ENCODE peak calls at places on chromosomes 2 and 18, in five cellular contexts. One of them, this sample, is unnamed. For H3K4me1, the result is how much of the 10 kb centered on the place peaks cover.

GRCh38 chr2:158006961-158007664 is 94.6 kb upstream of the UPP2 start:
- DNase-seq in vagina: no peak
- DNase-seq in psoas muscle: no peak
- DNase-seq in BE2C: no peak
- DNase-seq in HepG2: no peak
- DNase-seq in this sample: no peak

GRCh38 chr2:225276207-225276606 is 123.3 kb upstream of the NYAP2 start:
- DNase-seq in vagina: no peak
- DNase-seq in psoas muscle: no peak
- DNase-seq in BE2C: no peak
- DNase-seq in HepG2: no peak
- DNase-seq in this sample: no peak

GRCh38 chr2:173066887-173067676 is 8.6 kb upstream of the MAP3K20 start:
- DNase-seq in vagina: no peak
- DNase-seq in psoas muscle: no peak
- DNase-seq in BE2C: no peak
- DNase-seq in HepG2: no peak
- DNase-seq in this sample: no peak

GRCh38 chr18:67864677-67865340 is 348.3 kb upstream of the DSEL start:
- DNase-seq in vagina: no peak
- DNase-seq in psoas muscle: no peak
- DNase-seq in BE2C: no peak
- DNase-seq in HepG2: no peak
- DNase-seq in this sample: no peak

GRCh38 chr2:177622516-177622915 is 229.9 kb downstream of the AGPS start:
- DNase-seq in vagina: no peak
- DNase-seq in psoas muscle: no peak
- DNase-seq in BE2C: no peak
- DNase-seq in HepG2: peak
- DNase-seq in this sample: no peak

GRCh38 chr2:140275427-140275826 is 1495.2 kb upstream of the NXPH2 start:
- DNase-seq in vagina: no peak
- DNase-seq in psoas muscle: no peak
- DNase-seq in BE2C: no peak
- DNase-seq in HepG2: no peak
- DNase-seq in this sample: no peak

GRCh38 chr2:63050186-63050915 is at the start of gene OTX1:
- DNase-seq in vagina: no peak
- DNase-seq in psoas muscle: peak
- DNase-seq in BE2C: no peak
- DNase-seq in HepG2: peak
- DNase-seq in this sample: peak

GRCh38 chr2:217421834-217422233 is 562.0 kb upstream of the TNP1 start:
- DNase-seq in vagina: no peak
- DNase-seq in psoas muscle: no peak
- DNase-seq in BE2C: no peak
- DNase-seq in HepG2: no peak
- DNase-seq in this sample: no peak

GRCh38 chr2:104620840-104621239 is 233.1 kb upstream of the POU3F3 start:
- DNase-seq in vagina: no peak
- DNase-seq in psoas muscle: no peak
- DNase-seq in BE2C: no peak
- DNase-seq in HepG2: no peak
- DNase-seq in this sample: no peak

GRCh38 chr2:55119711-55120487 is 69.6 kb upstream of the RTN4 start:
- DNase-seq in vagina: no peak
- DNase-seq in psoas muscle: no peak
- DNase-seq in BE2C: no peak
- DNase-seq in HepG2: no peak
- DNase-seq in this sample: no peak

GRCh38 chr2:100929142-100929541 is 72.9 kb upstream of the RPL31 start:
- DNase-seq in vagina: no peak
- DNase-seq in psoas muscle: no peak
- DNase-seq in BE2C: no peak
- DNase-seq in HepG2: no peak
- DNase-seq in this sample: no peak

GRCh38 chr2:180980943-180981898 is 816 bp downstream of the UBE2E3 start:
- DNase-seq in vagina: no peak
- DNase-seq in psoas muscle: peak
- DNase-seq in BE2C: peak
- DNase-seq in HepG2: no peak
- DNase-seq in this sample: peak

GRCh38 chr2:102331311-102331980 is 20.1 kb downstream of the IL1RL1 start:
- DNase-seq in vagina: no peak
- DNase-seq in psoas muscle: no peak
- DNase-seq in BE2C: no peak
- DNase-seq in HepG2: no peak
- DNase-seq in this sample: no peak

GRCh38 chr2:12326449-12327190 is 390.1 kb upstream of the TRIB2 start:
- DNase-seq in vagina: no peak
- DNase-seq in psoas muscle: no peak
- DNase-seq in BE2C: no peak
- DNase-seq in HepG2: peak
- DNase-seq in this sample: no peak

GRCh38 chr2:202941771-202942170 is 29.7 kb downstream of the CARF start:
- DNase-seq in vagina: no peak
- DNase-seq in psoas muscle: no peak
- DNase-seq in BE2C: no peak
- DNase-seq in HepG2: no peak
- DNase-seq in this sample: no peak

GRCh38 chr2:85437488-85438290 is 19.2 kb downstream of the SH2D6 start:
- DNase-seq in vagina: no peak
- DNase-seq in psoas muscle: peak
- DNase-seq in BE2C: peak
- DNase-seq in HepG2: no peak
- DNase-seq in this sample: peak

GRCh38 chr2:169354244-169354643 is 8.1 kb downstream of the LRP2 start:
- DNase-seq in vagina: no peak
- DNase-seq in psoas muscle: no peak
- DNase-seq in BE2C: no peak
- DNase-seq in HepG2: no peak
- DNase-seq in this sample: no peak

GRCh38 chr2:3479430-3480320 is 39.7 kb downstream of the ADI1 start:
- DNase-seq in vagina: no peak
- DNase-seq in psoas muscle: peak
- DNase-seq in BE2C: peak
- DNase-seq in HepG2: no peak
- DNase-seq in this sample: no peak

DNA sequence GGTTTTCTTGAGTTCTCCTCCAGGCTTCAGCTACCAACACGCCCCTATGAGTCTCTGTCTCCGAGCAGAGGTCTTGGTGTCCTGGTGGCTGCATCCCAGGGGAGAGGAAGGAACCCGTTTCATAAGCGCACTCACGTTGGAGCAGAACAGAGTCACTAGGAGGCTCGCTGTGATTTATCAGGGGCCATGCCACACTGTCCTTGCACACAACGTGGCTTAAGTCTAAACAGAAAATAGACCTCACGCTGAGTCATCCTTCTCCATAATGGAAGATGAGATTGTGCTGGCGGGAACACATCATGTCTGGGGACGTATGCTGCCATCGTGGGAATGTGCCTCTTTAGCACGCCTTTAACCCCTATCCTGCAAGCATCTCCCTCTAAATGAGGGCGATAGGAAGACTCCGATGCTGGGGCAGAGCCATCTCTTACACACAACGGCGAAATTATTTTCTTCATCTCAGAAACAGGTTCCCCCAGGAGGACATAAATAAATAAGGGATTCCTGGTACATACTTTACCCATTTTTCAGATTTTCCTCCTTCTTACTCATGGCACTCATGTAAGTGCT is 211.4 kb downstream of the KLHL29 start:
- DNase-seq in vagina: no peak
- DNase-seq in psoas muscle: peak
- DNase-seq in BE2C: peak
- DNase-seq in HepG2: no peak
- DNase-seq in this sample: no peak
- H3K4me1 ChIP-seq in vagina: under half
- H3K4me1 ChIP-seq in psoas muscle: under half
- H3K4me1 ChIP-seq in BE2C: under half
- H3K4me1 ChIP-seq in HepG2: under half
- H3K4me1 ChIP-seq in this sample: under half

GRCh38 chr2:127088706-127089105 is 18.2 kb downstream of the BIN1 start:
- DNase-seq in vagina: no peak
- DNase-seq in psoas muscle: peak
- DNase-seq in BE2C: no peak
- DNase-seq in HepG2: no peak
- DNase-seq in this sample: no peak

GRCh38 chr2:127085260-127085666 is 21.7 kb downstream of the BIN1 start:
- DNase-seq in vagina: no peak
- DNase-seq in psoas muscle: peak
- DNase-seq in BE2C: no peak
- DNase-seq in HepG2: no peak
- DNase-seq in this sample: no peak

GRCh38 chr2:127084611-127085031 is 22.3 kb downstream of the BIN1 start:
- DNase-seq in vagina: no peak
- DNase-seq in psoas muscle: peak
- DNase-seq in BE2C: no peak
- DNase-seq in HepG2: no peak
- DNase-seq in this sample: no peak

GRCh38 chr2:127087780-127088495 is 19.0 kb downstream of the BIN1 start:
- DNase-seq in vagina: no peak
- DNase-seq in psoas muscle: peak
- DNase-seq in BE2C: no peak
- DNase-seq in HepG2: no peak
- DNase-seq in this sample: peak

DNA sequence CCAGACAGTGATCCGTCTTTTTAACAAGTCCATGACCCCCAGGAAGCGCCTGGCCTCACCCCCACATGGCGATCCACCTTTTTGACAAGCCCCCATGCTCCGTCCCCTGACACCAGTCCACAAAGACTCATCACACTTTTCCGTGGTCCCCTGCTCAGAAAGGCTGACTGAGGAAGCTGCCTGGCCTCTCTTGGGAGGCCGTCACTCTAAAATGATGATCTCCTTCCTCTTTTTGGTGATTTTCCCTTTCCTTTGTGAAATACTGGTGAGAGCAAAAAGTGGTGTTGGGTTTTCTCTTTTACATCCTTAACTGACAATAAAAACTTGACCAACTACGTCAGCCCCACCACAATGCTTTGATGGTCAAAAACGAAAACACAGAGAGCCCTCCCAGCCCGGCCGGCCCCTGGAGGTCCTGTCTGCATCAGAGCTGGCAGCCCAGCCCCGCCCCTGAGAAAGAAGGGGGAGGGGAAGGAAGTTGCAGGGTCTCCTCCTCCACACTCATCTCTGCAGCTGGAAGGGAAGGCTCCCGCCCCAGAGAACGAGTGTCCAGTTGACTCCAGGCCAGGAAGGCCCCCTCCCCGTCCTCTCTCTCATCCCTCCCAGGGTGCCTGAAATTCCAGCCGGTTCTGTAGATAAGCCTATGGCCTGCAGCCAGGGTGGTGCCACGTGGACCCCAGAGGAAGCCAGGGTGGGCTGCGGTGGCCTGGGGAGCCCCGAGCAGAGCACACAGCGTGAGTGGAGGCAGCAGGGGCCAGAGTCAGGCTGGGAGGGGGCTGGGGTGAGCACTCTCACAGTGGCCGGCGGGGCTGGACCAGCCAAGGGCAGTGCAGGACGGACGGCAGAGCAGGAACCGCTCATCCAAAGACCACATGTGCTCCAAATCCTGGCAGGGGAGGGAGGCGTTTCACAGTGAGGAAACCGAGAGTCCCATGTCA is 19.9 kb downstream of the BIN1 start:
- DNase-seq in vagina: peak
- DNase-seq in psoas muscle: peak
- DNase-seq in BE2C: peak
- DNase-seq in HepG2: no peak
- DNase-seq in this sample: peak
- H3K4me1 ChIP-seq in vagina: half or more
- H3K4me1 ChIP-seq in psoas muscle: half or more
- H3K4me1 ChIP-seq in BE2C: under half
- H3K4me1 ChIP-seq in HepG2: under half
- H3K4me1 ChIP-seq in this sample: half or more

GRCh38 chr2:128734521-128735295 is 416.0 kb upstream of the HS6ST1 start:
- DNase-seq in vagina: peak
- DNase-seq in psoas muscle: no peak
- DNase-seq in BE2C: no peak
- DNase-seq in HepG2: no peak
- DNase-seq in this sample: peak
- H3K4me1 ChIP-seq in vagina: under half
- H3K4me1 ChIP-seq in psoas muscle: under half
- H3K4me1 ChIP-seq in BE2C: under half
- H3K4me1 ChIP-seq in HepG2: under half
- H3K4me1 ChIP-seq in this sample: under half

GRCh38 chr2:160376576-160376975 is 117.0 kb downstream of the RBMS1 start:
- DNase-seq in vagina: no peak
- DNase-seq in psoas muscle: no peak
- DNase-seq in BE2C: no peak
- DNase-seq in HepG2: no peak
- DNase-seq in this sample: no peak
- H3K4me1 ChIP-seq in vagina: half or more
- H3K4me1 ChIP-seq in psoas muscle: half or more
- H3K4me1 ChIP-seq in BE2C: under half
- H3K4me1 ChIP-seq in HepG2: under half
- H3K4me1 ChIP-seq in this sample: half or more

This sample was measured in left lung.